ENCODE peak calls at places on chromosomes 1 and 21, in four cellular contexts. G, F, E and D are unnamed samples.

GRCh38 chr1:209510063-209510462 is 73.5 kb upstream of the CAMK1G start:
- DNase-seq in G (no peak), E (no peak), F (no peak), D (no peak)

GRCh38 chr1:218661411-218661810 is 316.3 kb downstream of the TGFB2 start:
- DNase-seq in E (no peak), G (no peak), F (no peak), D (no peak)

GRCh38 chr1:70142120-70142519 is 63.3 kb downstream of the LRRC40 start:
- DNase-seq in E (no peak), G (peak; percentile 43), F (peak; percentile 8), D (no peak)

GRCh38 chr1:15523922-15524282 is at the start of gene CASP9:
- DNase-seq in G (no peak), E (peak; percentile 2), F (no peak), D (no peak)

GRCh38 chr1:163083690-163084089 is 14.5 kb downstream of the RGS4 start:
- DNase-seq in F (peak; percentile 71), E (no peak), G (peak; percentile 83), D (no peak)

GRCh38 chr1:207910678-207911354 is at the start of gene CD34:
- DNase-seq in E (no peak), F (peak; percentile 40), G (no peak), D (peak; percentile 47)

GRCh38 chr1:59697138-59697811 is 117.5 kb upstream of the HOOK1 start:
- DNase-seq in F (no peak), G (no peak), E (no peak), D (peak; percentile 46)

GRCh38 chr1:194295690-194296089 is 1109.3 kb upstream of the B3GALT2 start:
- DNase-seq in E (peak; percentile 22), G (peak; percentile 57), F (peak; percentile 38), D (peak; percentile 45)

GRCh38 chr1:192045038-192045575 is 113.2 kb upstream of the RGS18 start:
- DNase-seq in G (no peak), F (no peak), E (no peak), D (peak; percentile 14)

GRCh38 chr21:43731891-43732711 is 13.2 kb downstream of the PDXK start:
- DNase-seq in G (no peak), F (peak; percentile 77), E (peak; percentile 50), D (no peak)

GRCh38 chr1:161206411-161207140 is 4.4 kb downstream of the NDUFS2 start:
- DNase-seq in F (no peak), E (no peak), G (no peak), D (peak; percentile 15)
- H3K9ac ChIP-seq in F (peak overlapping the region; percentile 56), E (no peak overlapping the region), G (no peak overlapping the region), D (peak overlapping the region; percentile 1)

DNA sequence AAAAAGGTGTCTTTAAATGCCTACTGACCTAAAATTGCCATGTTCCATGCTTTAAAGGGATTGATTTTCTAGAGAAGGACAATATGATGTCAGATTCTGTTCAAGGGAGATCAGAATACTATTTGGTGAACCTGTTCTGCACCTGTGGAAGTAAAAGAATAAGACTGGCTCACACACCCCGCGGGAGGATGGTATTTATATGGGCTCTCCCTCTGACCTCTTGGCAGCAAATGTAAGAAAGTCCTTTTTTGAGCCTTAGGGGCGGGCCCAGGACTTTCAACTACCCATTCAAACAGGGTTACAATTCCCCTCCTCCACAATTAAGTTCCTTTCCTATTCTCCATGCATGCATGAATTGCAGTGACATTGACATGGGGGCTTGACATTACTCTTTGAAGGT is 42.1 kb downstream of the WASF2 start:
- DNase-seq in E (no peak), F (no peak), G (no peak), D (no peak)
- H3K4me1 ChIP-seq in E (peaks cover 3% of the 10 kb centered on the region), F (no peaks in the 10 kb centered on the region), G (no peaks in the 10 kb centered on the region), D (peaks cover 17% of the 10 kb centered on the region)

GRCh38 chr1:201447911-201448871 is 20.8 kb downstream of the PHLDA3 start:
- DNase-seq in G (peak; percentile 97), E (peak; percentile 62), F (peak; percentile 78), D (peak; percentile 79)
- H3K9ac ChIP-seq in G (no peak overlapping the region), E (no peak overlapping the region), F (no peak overlapping the region), D (peak overlapping the region; percentile 52)

GRCh38 chr1:1321477-1321876 is 3.0 kb downstream of the INTS11 start:
- DNase-seq in E (no peak), F (no peak), G (no peak), D (no peak)

GRCh38 chr1:1324084-1324523 is 356 bp downstream of the INTS11 start:
- DNase-seq in F (no peak), E (no peak), G (no peak), D (no peak)

GRCh38 chr1:1324524-1325287 is at the start of the genes CPTP and INTS11:
- DNase-seq in G (peak; percentile 97), F (peak; percentile 78), E (peak; percentile 89), D (peak; percentile 98)

GRCh38 chr1:1322418-1322817 is 2.0 kb downstream of the INTS11 start:
- DNase-seq in G (no peak), E (no peak), F (no peak), D (no peak)

DNA sequence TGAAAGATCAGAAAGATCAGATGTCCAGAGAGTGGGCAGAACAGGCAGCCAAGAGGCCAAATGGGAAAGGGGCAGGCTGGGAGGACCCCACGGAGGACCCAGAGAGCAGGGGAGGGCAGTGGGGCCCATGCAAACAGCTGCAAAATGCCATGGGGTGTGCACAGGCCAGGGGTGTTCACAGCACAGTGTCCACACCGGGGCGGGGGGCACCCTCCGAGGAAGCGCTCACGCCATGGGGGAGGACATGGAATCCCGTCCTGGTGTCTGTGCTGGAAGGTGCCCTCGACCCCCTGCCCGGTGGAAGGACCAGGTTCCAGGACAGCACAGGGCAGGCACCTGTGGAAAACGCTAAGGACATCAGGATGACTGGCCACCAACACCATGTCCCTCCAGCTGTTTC is 1.5 kb downstream of the INTS11 start:
- DNase-seq in E (no peak), G (no peak), F (no peak), D (no peak)
- H3K4me1 ChIP-seq in E (peaks cover 14% of the 10 kb centered on the region), G (peaks cover 42% of the 10 kb centered on the region), F (peaks cover 26% of the 10 kb centered on the region), D (peaks cover 39% of the 10 kb centered on the region)

DNA sequence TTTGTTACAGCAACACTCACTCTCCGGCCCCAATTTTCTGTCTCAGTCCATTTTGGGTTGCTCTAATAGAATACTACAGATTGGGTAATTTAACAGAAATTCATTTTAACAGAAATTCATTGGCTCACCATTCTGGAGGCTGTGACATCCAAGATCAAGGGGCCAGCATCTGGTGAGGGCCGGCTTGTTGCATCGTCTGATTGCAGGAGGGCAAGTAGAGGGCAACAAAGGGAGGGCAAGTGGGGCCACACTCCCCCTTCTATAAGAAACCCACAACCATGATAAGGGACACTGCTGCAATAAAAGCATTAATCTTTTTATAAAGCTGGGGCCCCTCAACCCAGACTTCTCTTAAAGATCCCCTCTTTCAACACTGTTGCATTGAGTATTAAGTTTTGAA is 260.1 kb upstream of the TMPRSS15 start:
- DNase-seq in G (no peak), E (no peak), F (no peak), D (no peak)
- H3K9ac ChIP-seq in G (no peak overlapping the region), E (peak overlapping the region; percentile 66), F (no peak overlapping the region), D (no peak overlapping the region)

DNA sequence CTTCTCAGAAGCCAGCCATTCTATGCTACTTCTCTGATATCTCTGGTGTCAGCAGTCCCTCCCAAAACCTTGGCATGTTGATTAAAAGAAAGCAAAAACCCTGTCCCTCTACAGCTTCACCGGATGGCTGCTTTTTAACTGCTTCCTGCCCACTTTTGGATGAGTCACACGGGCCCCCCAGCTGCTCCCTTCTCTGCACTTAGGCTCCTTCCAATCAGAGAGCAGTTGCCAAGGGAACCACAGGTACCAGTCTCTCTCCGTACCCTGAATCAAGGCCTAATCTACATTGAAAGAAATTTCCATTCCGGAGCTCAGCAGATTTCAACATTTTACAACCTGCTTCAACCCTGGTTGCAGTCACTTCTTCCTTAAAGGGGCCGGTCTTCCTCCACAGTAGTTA is 70.6 kb upstream of the GJB5 start:
- DNase-seq in G (no peak), E (no peak), F (no peak), D (no peak)
- H3K4me1 ChIP-seq in G (no peaks in the 10 kb centered on the region), E (no peaks in the 10 kb centered on the region), F (no peaks in the 10 kb centered on the region), D (no peaks in the 10 kb centered on the region)

DNA sequence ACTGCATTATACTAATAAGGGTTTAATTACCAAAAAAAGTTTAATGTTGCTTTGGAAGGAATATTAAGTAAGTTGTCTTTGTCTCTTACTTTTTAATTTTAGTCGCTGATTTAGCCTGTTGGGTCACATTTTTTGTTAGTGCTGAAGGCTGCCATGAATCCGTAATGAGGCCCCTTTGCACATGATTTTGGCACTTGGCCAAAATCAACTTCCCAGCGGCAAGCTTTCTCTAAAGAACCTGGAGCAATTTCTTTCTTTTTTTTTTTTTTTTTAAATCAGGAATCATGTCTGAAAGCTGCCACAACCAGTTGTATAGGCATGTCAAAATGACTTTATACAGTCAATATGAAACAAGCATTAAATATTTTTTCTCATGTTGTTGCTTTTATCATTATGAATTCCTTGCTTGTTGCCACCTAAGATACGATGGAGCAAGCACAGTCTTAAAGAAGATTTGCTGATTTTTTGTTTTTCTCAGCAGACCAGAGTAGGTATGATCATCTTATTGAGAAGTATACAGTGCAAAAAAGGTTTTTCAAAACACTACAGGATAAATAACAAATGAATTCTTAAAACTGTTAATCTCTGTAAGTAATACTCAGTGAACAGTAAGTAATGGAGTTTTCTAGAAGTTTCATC is 690.4 kb downstream of the USP25 start:
- DNase-seq in F (peak; percentile 84), G (no peak), E (peak; percentile 2), D (peak; percentile 49)
- H3K9ac ChIP-seq in F (no peak overlapping the region), G (no peak overlapping the region), E (no peak overlapping the region), D (peak overlapping the region; percentile 91)

DNA sequence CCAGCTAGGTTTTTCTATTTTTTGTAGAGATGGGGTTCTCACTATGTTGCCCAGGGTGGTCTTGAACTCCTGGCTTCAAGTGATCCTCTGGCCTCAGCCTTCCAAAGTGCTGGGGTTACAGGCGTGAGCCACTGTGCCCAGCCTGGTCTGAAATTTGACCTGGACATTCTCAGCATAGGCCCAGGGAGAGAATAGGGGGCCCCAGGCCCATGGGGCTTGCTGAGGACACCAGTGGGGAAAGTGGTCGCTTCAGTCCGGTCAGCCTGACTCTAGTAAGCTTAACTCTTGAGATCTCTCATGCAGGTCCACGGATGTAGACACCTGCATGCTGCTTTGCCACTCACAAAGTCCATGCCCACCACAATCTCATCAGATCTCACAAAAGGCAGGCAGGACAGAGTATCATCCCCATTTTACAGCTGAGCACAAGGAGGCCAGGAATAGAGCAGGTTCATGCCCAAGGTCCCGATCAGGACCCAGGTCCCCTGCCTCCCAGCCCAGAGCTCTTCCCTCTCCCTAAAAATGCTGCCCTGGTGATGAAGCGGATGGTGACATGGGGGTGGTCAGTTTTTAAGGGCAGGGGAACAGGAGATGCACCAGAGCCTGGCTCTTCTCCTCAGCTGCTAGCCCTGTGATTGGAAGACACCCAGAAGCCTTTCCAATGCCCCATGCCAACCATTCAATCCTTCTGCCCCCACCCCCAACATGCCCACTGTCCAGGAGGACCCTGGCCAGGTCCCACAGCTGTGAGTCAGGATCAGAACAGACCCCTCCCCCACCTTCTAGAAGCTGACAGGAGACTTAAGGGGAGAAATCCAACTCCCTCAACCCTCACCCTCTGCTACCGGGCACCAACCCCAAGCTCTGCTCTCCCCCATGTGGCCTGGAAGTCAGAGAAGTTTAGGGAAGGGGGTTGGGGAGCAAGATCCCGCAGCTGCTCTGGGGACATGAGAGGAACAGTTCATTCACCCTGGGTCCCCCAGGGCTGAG is 1.8 kb downstream of the FHL3 start:
- DNase-seq in G (no peak), E (no peak), F (peak; percentile 61), D (peak; percentile 52)
- H3K4me1 ChIP-seq in G (peaks cover 36% of the 10 kb centered on the region), E (peaks cover 46% of the 10 kb centered on the region), F (peaks cover 31% of the 10 kb centered on the region), D (peaks cover 45% of the 10 kb centered on the region)